ENCODE peak calls at places on chromosomes 13 and 19, in nine cellular contexts. L, W, C, B, E, N, P, U and Z are unnamed samples.
A peak's percentile ranks its signal among the peaks of the same experiment; 100 is the strongest.

GRCh38 chr19:48508729-48509310 is 2.8 kb downstream of the LMTK3 start:
- DNase-seq in B (no peak), P (no peak), C (no peak), U (no peak), L (no peak), E (no peak), N (no peak), W (no peak), Z (no peak)

GRCh38 chr13:24747248-24748151 is 16.5 kb upstream of the RNF17 start:
- DNase-seq in B (no peak), L (no peak), U (no peak), W (peak; percentile 71), E (peak; percentile 41), P (no peak), C (no peak), N (peak; percentile 13), Z (no peak)

GRCh38 chr19:19662866-19663291 is 597 bp downstream of the ATP13A1 start:
- DNase-seq in N (no peak), E (peak; percentile 73), W (no peak), C (no peak), B (no peak), P (no peak), U (no peak), L (no peak), Z (no peak)

GRCh38 chr13:113846639-113847318 is 17.1 kb downstream of the GAS6 start:
- DNase-seq in U (peak; percentile 76), N (no peak), P (no peak), E (no peak), W (no peak), C (peak; percentile 61), L (no peak), B (no peak), Z (peak; percentile 90)

GRCh38 chr19:2550431-2551171 is 74.7 kb downstream of the GADD45B start:
- DNase-seq in B (no peak), N (no peak), C (no peak), L (no peak), W (no peak), P (no peak), E (peak; percentile 77), U (peak; percentile 67), Z (peak; percentile 63)

GRCh38 chr13:98143601-98144500 is 957 bp downstream of the FARP1 start:
- DNase-seq in U (peak; percentile 73), C (peak; percentile 65), W (peak; percentile 46), L (no peak), E (peak; percentile 64), B (no peak), P (no peak), N (peak; percentile 53), Z (no peak)

GRCh38 chr13:110713981-110714797 is 689 bp downstream of the ING1 start:
- DNase-seq in P (no peak), E (peak; percentile 84), W (peak; percentile 58), C (peak; percentile 80), L (no peak), B (no peak), N (peak; percentile 39), U (peak; percentile 94), Z (no peak)

GRCh38 chr19:55579766-55580621 is 654 bp downstream of the ZNF579 start:
- DNase-seq in B (no peak), U (no peak), L (no peak), P (no peak), N (peak; percentile 47), W (peak; percentile 56), C (no peak), E (no peak), Z (no peak)

GRCh38 chr13:38401276-38401675 is 51.6 kb downstream of the UFM1 start:
- DNase-seq in E (no peak), C (no peak), L (no peak), N (no peak), B (no peak), W (no peak), U (no peak), P (no peak), Z (no peak)

GRCh38 chr19:17302391-17303166 is 646 bp downstream of the ABHD8 start:
- DNase-seq in E (no peak), L (no peak), C (no peak), N (no peak), P (no peak), B (no peak), W (peak; percentile 26), U (peak; percentile 85), Z (no peak)

GRCh38 chr13:45718063-45718462 is 15.9 kb downstream of the CBY2 start:
- DNase-seq in L (no peak), W (no peak), P (no peak), E (no peak), N (peak; percentile 22), C (no peak), B (no peak), U (no peak), Z (no peak)

GRCh38 chr13:111505175-111505777 is 184.8 kb downstream of the TEX29 start:
- DNase-seq in E (no peak), W (peak; percentile 66), U (no peak), C (no peak), N (no peak), L (no peak), P (no peak), B (no peak), Z (no peak)

GRCh38 chr13:36965767-36966166 is 33.4 kb downstream of the ALG5 start:
- DNase-seq in N (peak; percentile 80), P (peak; percentile 14), L (no peak), W (no peak), B (peak; percentile 16), U (no peak), E (no peak), C (no peak), Z (no peak)

GRCh38 chr13:42893346-42893745 is 98.7 kb downstream of the EPSTI1 start:
- DNase-seq in N (peak; percentile 57), E (no peak), P (no peak), B (no peak), C (no peak), W (no peak), L (no peak), U (no peak), Z (no peak)

GRCh38 chr19:18389736-18390074 is 3.7 kb downstream of the GDF15 start:
- DNase-seq in N (no peak), P (no peak), U (no peak), B (no peak), W (no peak), E (no peak), L (no peak), C (no peak), Z (no peak)

GRCh38 chr19:55166530-55167268 is at the start of gene DNAAF3:
- DNase-seq in B (peak; percentile 93), W (peak; percentile 98), N (peak; percentile 98), C (peak; percentile 94), P (peak; percentile 91), L (peak; percentile 42), U (peak; percentile 91), E (peak; percentile 94), Z (peak; percentile 95)

GRCh38 chr19:8641908-8642547 is 11.6 kb downstream of the NFILZ start:
- DNase-seq in U (no peak), P (no peak), L (no peak), E (no peak), C (no peak), N (peak; percentile 75), W (no peak), B (peak; percentile 75), Z (no peak)

GRCh38 chr13:27131202-27131623 is 40.4 kb downstream of the USP12 start:
- DNase-seq in L (no peak), N (peak; percentile 50), P (no peak), W (no peak), B (no peak), U (no peak), C (no peak), E (no peak), Z (no peak)

GRCh38 chr13:109101550-109102144 is 472.2 kb downstream of the MYO16 start:
- DNase-seq in L (no peak), P (no peak), U (no peak), B (no peak), C (no peak), W (no peak), E (no peak), N (no peak), Z (no peak)
- TF ChIP-seq CTCF in L (no peak), P (no peak), U (no peak), B (no peak), C (no peak), W (no peak), E (no peak), N (no peak), Z (no peak)

GRCh38 chr19:15869109-15869555 is 28.7 kb downstream of the CYP4F2 start:
- DNase-seq in L (no peak), E (no peak), C (no peak), B (no peak), N (no peak), P (no peak), W (no peak), U (no peak), Z (no peak)
- TF ChIP-seq CTCF in L (peak; percentile 62), E (peak; percentile 61), C (peak; percentile 50), B (peak; percentile 46), N (peak; percentile 34), P (peak; percentile 45), W (no peak), U (peak; percentile 57), Z (no peak)

GRCh38 chr13:48214519-48215121 is 18.4 kb upstream of the ITM2B start:
- DNase-seq in U (no peak), E (no peak), N (no peak), C (no peak), L (no peak), B (no peak), P (no peak), W (no peak), Z (no peak)
- TF ChIP-seq CTCF in U (no peak), E (no peak), N (no peak), C (no peak), L (no peak), B (no peak), P (no peak), W (no peak), Z (no peak)

GRCh38 chr19:11460207-11460606 is 20.6 kb downstream of the ELAVL3 start:
- DNase-seq in U (no peak), B (no peak), W (no peak), P (no peak), L (no peak), N (no peak), E (no peak), C (no peak), Z (no peak)
- TF ChIP-seq CTCF in U (no peak), B (peak; percentile 13), W (no peak), P (peak; percentile 16), L (no peak), N (no peak), E (no peak), C (no peak), Z (peak; percentile 58)

GRCh38 chr19:45103625-45104319 is 10.8 kb downstream of the PPP1R37 start:
- DNase-seq in C (no peak), L (no peak), W (peak; percentile 45), U (no peak), B (no peak), P (no peak), N (no peak), E (no peak), Z (no peak)
- TF ChIP-seq CTCF in C (no peak), L (no peak), W (no peak), U (no peak), B (no peak), P (no peak), N (no peak), E (no peak), Z (no peak)